ENCODE peak calls at places on chromosomes 12 and 14, in six cellular contexts. J is A549, V is upper lobe of right lung, N is fibroblast of lung, M is psoas muscle, W is pancreas. Q is an unnamed sample.

GRCh38 chr12:58639323-58639934 is 280.9 kb downstream of the LRIG3 start:
- DNase-seq in J (no peak), V (no peak), N (peak; percentile 90), M (no peak), W (no peak), Q (no peak)

GRCh38 chr12:14239935-14240872 is 125.3 kb upstream of the ATF7IP start:
- DNase-seq in J (no peak), V (no peak), N (peak; percentile 36), M (no peak), W (no peak), Q (peak; percentile 62)

GRCh38 chr12:115833704-115834103 is 443.8 kb downstream of the MED13L start:
- DNase-seq in J (no peak), V (no peak), N (no peak), M (no peak), W (no peak), Q (no peak)

GRCh38 chr12:47745485-47746041 is 13.1 kb downstream of the RAPGEF3 start:
- DNase-seq in J (no peak), V (no peak), N (no peak), M (no peak), W (no peak), Q (no peak)

GRCh38 chr14:104593710-104594121 is 10.9 kb downstream of the TMEM179 start:
- DNase-seq in J (no peak), V (no peak), N (no peak), M (peak; percentile 4), W (no peak), Q (peak; percentile 28)

GRCh38 chr14:50106178-50106577 is 10.2 kb downstream of the VCPKMT start:
- DNase-seq in J (no peak), V (no peak), N (no peak), M (no peak), W (no peak), Q (no peak)

GRCh38 chr14:95460647-95461478 is 55.6 kb downstream of the SYNE3 start:
- DNase-seq in J (peak; percentile 39), V (no peak), N (peak; percentile 80), M (peak; percentile 43), W (no peak), Q (no peak)

GRCh38 chr12:80186727-80187217 is 87.4 kb downstream of the OTOGL start:
- DNase-seq in J (peak; percentile 86), V (no peak), N (peak; percentile 93), M (no peak), W (peak; percentile 25), Q (no peak)

GRCh38 chr14:56284641-56285040 is 166.4 kb downstream of the PELI2 start:
- DNase-seq in J (no peak), V (no peak), N (no peak), M (no peak), W (no peak), Q (no peak)

GRCh38 chr12:55929306-55929791 is 1.6 kb upstream of the DGKA start:
- DNase-seq in J (no peak), V (no peak), N (no peak), M (no peak), W (no peak), Q (no peak)

GRCh38 chr12:123005081-123005626 is 24.7 kb downstream of the ARL6IP4 start:
- DNase-seq in J (no peak), V (no peak), N (no peak), M (peak; percentile 8), W (no peak), Q (no peak)

GRCh38 chr12:51907083-51907863 is at the start of gene ACVRL1:
- DNase-seq in J (no peak), V (no peak), N (no peak), M (peak; percentile 57), W (no peak), Q (peak; percentile 49)

GRCh38 chr12:2264622-2265306 is 212.0 kb downstream of the CACNA1C start:
- DNase-seq in J (no peak), V (no peak), N (peak; percentile 99), M (peak; percentile 67), W (no peak), Q (no peak)

GRCh38 chr12:115983226-115983798 is 294.2 kb downstream of the MED13L start:
- DNase-seq in J (peak; percentile 58), V (no peak), N (no peak), M (no peak), W (no peak), Q (no peak)

GRCh38 chr12:79296128-79296527 is 394.6 kb downstream of the PAWR start:
- DNase-seq in J (no peak), V (no peak), N (no peak), M (no peak), W (no peak), Q (no peak)

GRCh38 chr12:23631991-23632390 is 317.5 kb downstream of the SOX5 start:
- DNase-seq in J (no peak), V (no peak), N (peak; percentile 17), M (no peak), W (no peak), Q (no peak)

GRCh38 chr14:35682802-35683201 is 126.3 kb downstream of the RALGAPA1 start:
- DNase-seq in J (no peak), V (no peak), N (peak; percentile 33), M (no peak), W (no peak), Q (no peak)

GRCh38 chr14:41749425-41749824 is 142.7 kb downstream of the LRFN5 start:
- DNase-seq in J (no peak), V (no peak), N (peak; percentile 1), M (no peak), W (no peak), Q (no peak)

GRCh38 chr14:54682578-54682977 is 115.7 kb downstream of the SAMD4A start:
- DNase-seq in J (no peak), V (no peak), N (no peak), M (no peak), W (no peak), Q (no peak)

GRCh38 chr12:6632026-6632978 is 3.5 kb downstream of the LPAR5 start:
- DNase-seq in J (no peak), V (no peak), N (no peak), M (no peak), W (no peak), Q (no peak)

GRCh38 chr12:46197876-46198275 is 71.0 kb downstream of the SLC38A1 start:
- DNase-seq in J (no peak), V (no peak), N (peak; percentile 29), M (no peak), W (no peak), Q (no peak)
- H3K9me3 ChIP-seq in J (peaks cover 37% of the 10 kb centered on the region), V (no peaks in the 10 kb centered on the region), N (no peaks in the 10 kb centered on the region), M (no peaks in the 10 kb centered on the region), W (no peaks in the 10 kb centered on the region), Q (no peaks in the 10 kb centered on the region)

GRCh38 chr14:22098435-22098834 is 424.8 kb upstream of the OR4E1 start:
- DNase-seq in J (no peak), V (no peak), N (no peak), M (no peak), W (no peak), Q (no peak)

GRCh38 chr14:22095845-22096510 is 422.4 kb upstream of the OR4E1 start:
- DNase-seq in J (no peak), V (no peak), N (no peak), M (no peak), W (no peak), Q (no peak)

GRCh38 chr14:22097072-22097471 is 423.5 kb upstream of the OR4E1 start:
- DNase-seq in J (no peak), V (no peak), N (no peak), M (no peak), W (no peak), Q (no peak)

GRCh38 chr14:22096511-22096890 is 422.9 kb upstream of the OR4E1 start:
- DNase-seq in J (no peak), V (no peak), N (no peak), M (no peak), W (no peak), Q (no peak)

GRCh38 chr14:22097606-22098292 is 424.1 kb upstream of the OR4E1 start:
- DNase-seq in J (no peak), V (no peak), N (no peak), M (no peak), W (no peak), Q (no peak)
- H3K4me1 ChIP-seq in J (no peaks in the 10 kb centered on the region), V (no peaks in the 10 kb centered on the region), N (no peaks in the 10 kb centered on the region), M (no peaks in the 10 kb centered on the region), W (no peaks in the 10 kb centered on the region), Q (no peaks in the 10 kb centered on the region)

GRCh38 chr14:60079723-60080122 is 12.0 kb upstream of the PCNX4 start:
- DNase-seq in J (no peak), V (no peak), N (no peak), M (no peak), W (no peak), Q (no peak)
- TF ChIP-seq CTCF in J (no peak), V (no peak), N (peak; percentile 16), M (no peak), W (no peak), Q (no peak)

DNA sequence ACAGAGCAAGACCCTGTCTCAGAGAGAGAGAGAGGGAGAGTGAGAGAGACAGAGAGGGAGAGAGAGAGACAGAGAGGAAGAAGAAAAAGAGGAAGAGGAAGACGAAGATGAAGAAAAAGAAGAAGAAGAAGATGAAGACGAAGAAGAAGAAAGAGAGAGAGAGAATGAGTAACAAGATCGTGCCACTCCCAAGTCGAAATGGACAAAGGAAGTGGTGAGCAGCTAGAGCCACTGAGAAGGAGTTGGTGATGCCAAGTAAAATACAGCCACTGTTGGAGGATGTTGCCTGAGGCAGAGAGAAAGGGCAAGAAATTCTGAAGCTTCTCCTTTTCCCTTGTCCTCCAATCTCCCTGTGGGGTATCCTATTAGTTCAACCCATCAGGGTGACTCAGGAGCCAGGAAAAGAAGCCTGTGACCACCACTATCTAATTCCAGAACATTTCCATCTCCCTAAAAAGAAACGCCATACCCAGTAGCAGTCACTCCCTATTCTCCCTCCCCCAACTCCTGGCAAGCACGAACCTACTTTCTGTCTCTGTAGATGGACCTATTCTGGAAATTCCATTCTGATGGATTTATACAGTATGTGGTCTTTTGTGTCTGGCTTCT is 12.6 kb upstream of the ANAPC5 start:
- DNase-seq in J (no peak), V (no peak), N (peak; percentile 46), M (no peak), W (no peak), Q (no peak)
- H3K9me3 ChIP-seq in J (no peaks in the 10 kb centered on the region), V (no peaks in the 10 kb centered on the region), N (no peaks in the 10 kb centered on the region), M (no peaks in the 10 kb centered on the region), W (no peaks in the 10 kb centered on the region), Q (no peaks in the 10 kb centered on the region)

GRCh38 chr14:75250800-75251199 is 27.8 kb upstream of the FOS start:
- DNase-seq in J (no peak), V (no peak), N (no peak), M (no peak), W (no peak), Q (no peak)

GRCh38 chr14:75254901-75255300 is 23.7 kb upstream of the FOS start:
- DNase-seq in J (no peak), V (peak; percentile 17), N (no peak), M (no peak), W (no peak), Q (no peak)

GRCh38 chr14:75252254-75252837 is 26.3 kb upstream of the FOS start:
- DNase-seq in J (no peak), V (peak; percentile 55), N (no peak), M (no peak), W (peak; percentile 84), Q (no peak)

GRCh38 chr14:75257241-75257640 is 21.4 kb upstream of the FOS start:
- DNase-seq in J (no peak), V (no peak), N (peak; percentile 28), M (no peak), W (no peak), Q (no peak)

DNA sequence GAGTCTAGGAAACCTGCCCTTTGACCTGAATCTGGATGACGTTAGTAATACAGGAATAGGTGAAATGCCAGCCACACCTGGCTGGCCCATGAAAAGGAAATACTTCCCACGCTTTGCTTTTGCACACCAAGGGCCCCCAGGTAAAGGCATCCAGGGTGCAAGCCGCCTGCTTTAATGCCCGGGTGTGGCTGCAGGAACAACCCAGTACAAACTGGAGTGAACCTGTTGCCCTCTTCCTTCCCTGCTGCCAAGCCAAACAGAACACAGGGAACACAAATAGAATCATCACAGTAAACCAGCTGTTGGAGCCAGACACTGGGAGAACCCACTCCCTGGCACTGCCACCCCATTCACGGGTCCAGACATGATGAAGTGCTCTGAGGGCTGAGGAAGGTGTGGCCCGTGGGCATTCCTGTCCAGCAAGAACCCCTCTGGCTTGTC is 24.2 kb upstream of the FOS start:
- DNase-seq in J (no peak), V (peak; percentile 63), N (no peak), M (peak; percentile 30), W (peak; percentile 67), Q (peak; percentile 58)
- H3K4me1 ChIP-seq in J (peaks cover 21% of the 10 kb centered on the region), V (peaks cover 21% of the 10 kb centered on the region), N (peaks cover 5% of the 10 kb centered on the region), M (peaks cover 36% of the 10 kb centered on the region), W (peaks cover 35% of the 10 kb centered on the region), Q (peaks cover 40% of the 10 kb centered on the region)